ENCODE peak calls at places on chromosomes 5 and 9, in nine cellular contexts. One of them, this sample, is unnamed. For H3K4me1, the result is how much of the 10 kb centered on the place peaks cover.

GRCh38 chr5:28779161-28779754 is 1740.9 kb upstream of the CDH9 start:
- DNase-seq in IMR-90: no peak
- DNase-seq in right lobe of liver: no peak
- DNase-seq in stomach: no peak
- DNase-seq in HepG2: no peak
- DNase-seq in esophagus squamous epithelium: no peak
- DNase-seq in A549: peak
- DNase-seq in adrenal gland: no peak
- DNase-seq in H1: no peak
- DNase-seq in this sample: no peak

GRCh38 chr5:3321923-3322322 is 273.7 kb upstream of the IRX1 start:
- DNase-seq in IMR-90: no peak
- DNase-seq in right lobe of liver: no peak
- DNase-seq in stomach: no peak
- DNase-seq in HepG2: no peak
- DNase-seq in esophagus squamous epithelium: no peak
- DNase-seq in A549: no peak
- DNase-seq in adrenal gland: no peak
- DNase-seq in H1: no peak
- DNase-seq in this sample: no peak

GRCh38 chr5:132065351-132065937 is 5.0 kb downstream of the IL3 start:
- DNase-seq in IMR-90: peak
- DNase-seq in right lobe of liver: no peak
- DNase-seq in stomach: peak
- DNase-seq in HepG2: peak
- DNase-seq in esophagus squamous epithelium: no peak
- DNase-seq in A549: peak
- DNase-seq in adrenal gland: peak
- DNase-seq in H1: peak
- DNase-seq in this sample: peak

GRCh38 chr5:148002471-148002870 is 61.3 kb upstream of the SPINK5 start:
- DNase-seq in IMR-90: no peak
- DNase-seq in right lobe of liver: no peak
- DNase-seq in stomach: no peak
- DNase-seq in HepG2: no peak
- DNase-seq in esophagus squamous epithelium: no peak
- DNase-seq in A549: no peak
- DNase-seq in adrenal gland: no peak
- DNase-seq in H1: no peak
- DNase-seq in this sample: no peak

GRCh38 chr9:89351584-89351983 is 33.3 kb downstream of the SECISBP2 start:
- DNase-seq in IMR-90: no peak
- DNase-seq in right lobe of liver: peak
- DNase-seq in stomach: no peak
- DNase-seq in HepG2: no peak
- DNase-seq in esophagus squamous epithelium: no peak
- DNase-seq in A549: no peak
- DNase-seq in adrenal gland: no peak
- DNase-seq in H1: no peak
- DNase-seq in this sample: no peak

GRCh38 chr5:107666051-107666655 is 4.6 kb downstream of the EFNA5 start:
- DNase-seq in IMR-90: no peak
- DNase-seq in right lobe of liver: no peak
- DNase-seq in stomach: no peak
- DNase-seq in HepG2: no peak
- DNase-seq in esophagus squamous epithelium: no peak
- DNase-seq in A549: no peak
- DNase-seq in adrenal gland: no peak
- DNase-seq in H1: no peak
- DNase-seq in this sample: no peak

GRCh38 chr5:149166128-149166527 is 24.8 kb downstream of the ABLIM3 start:
- DNase-seq in IMR-90: peak
- DNase-seq in right lobe of liver: no peak
- DNase-seq in stomach: no peak
- DNase-seq in HepG2: no peak
- DNase-seq in esophagus squamous epithelium: no peak
- DNase-seq in A549: no peak
- DNase-seq in adrenal gland: no peak
- DNase-seq in H1: no peak
- DNase-seq in this sample: no peak

GRCh38 chr5:74903165-74903787 is 37.1 kb upstream of the FAM169A start:
- DNase-seq in IMR-90: no peak
- DNase-seq in right lobe of liver: peak
- DNase-seq in stomach: peak
- DNase-seq in HepG2: peak
- DNase-seq in esophagus squamous epithelium: no peak
- DNase-seq in A549: peak
- DNase-seq in adrenal gland: peak
- DNase-seq in H1: peak
- DNase-seq in this sample: no peak

GRCh38 chr5:122978068-122978467 is 58.5 kb downstream of the PPIC start:
- DNase-seq in IMR-90: no peak
- DNase-seq in right lobe of liver: no peak
- DNase-seq in stomach: no peak
- DNase-seq in HepG2: no peak
- DNase-seq in esophagus squamous epithelium: no peak
- DNase-seq in A549: no peak
- DNase-seq in adrenal gland: no peak
- DNase-seq in H1: no peak
- DNase-seq in this sample: no peak

GRCh38 chr9:98575379-98576346 is 133.1 kb downstream of the GABBR2 start:
- DNase-seq in IMR-90: peak
- DNase-seq in right lobe of liver: no peak
- DNase-seq in stomach: peak
- DNase-seq in HepG2: no peak
- DNase-seq in esophagus squamous epithelium: no peak
- DNase-seq in A549: peak
- DNase-seq in adrenal gland: no peak
- DNase-seq in H1: no peak
- DNase-seq in this sample: no peak

GRCh38 chr9:83041771-83042170 is 21.2 kb downstream of the RASEF start:
- DNase-seq in IMR-90: peak
- DNase-seq in right lobe of liver: no peak
- DNase-seq in stomach: no peak
- DNase-seq in HepG2: no peak
- DNase-seq in esophagus squamous epithelium: no peak
- DNase-seq in A549: peak
- DNase-seq in adrenal gland: no peak
- DNase-seq in H1: no peak
- DNase-seq in this sample: no peak

GRCh38 chr9:108682191-108682590 is 173.6 kb downstream of the ACTL7B start:
- DNase-seq in IMR-90: no peak
- DNase-seq in right lobe of liver: no peak
- DNase-seq in stomach: no peak
- DNase-seq in HepG2: no peak
- DNase-seq in esophagus squamous epithelium: no peak
- DNase-seq in A549: no peak
- DNase-seq in adrenal gland: no peak
- DNase-seq in H1: no peak
- DNase-seq in this sample: no peak

GRCh38 chr9:72145093-72145492 is 4.1 kb upstream of the GDA start:
- DNase-seq in IMR-90: no peak
- DNase-seq in right lobe of liver: no peak
- DNase-seq in stomach: no peak
- DNase-seq in HepG2: no peak
- DNase-seq in esophagus squamous epithelium: no peak
- DNase-seq in A549: no peak
- DNase-seq in adrenal gland: no peak
- DNase-seq in H1: no peak
- DNase-seq in this sample: no peak

DNA sequence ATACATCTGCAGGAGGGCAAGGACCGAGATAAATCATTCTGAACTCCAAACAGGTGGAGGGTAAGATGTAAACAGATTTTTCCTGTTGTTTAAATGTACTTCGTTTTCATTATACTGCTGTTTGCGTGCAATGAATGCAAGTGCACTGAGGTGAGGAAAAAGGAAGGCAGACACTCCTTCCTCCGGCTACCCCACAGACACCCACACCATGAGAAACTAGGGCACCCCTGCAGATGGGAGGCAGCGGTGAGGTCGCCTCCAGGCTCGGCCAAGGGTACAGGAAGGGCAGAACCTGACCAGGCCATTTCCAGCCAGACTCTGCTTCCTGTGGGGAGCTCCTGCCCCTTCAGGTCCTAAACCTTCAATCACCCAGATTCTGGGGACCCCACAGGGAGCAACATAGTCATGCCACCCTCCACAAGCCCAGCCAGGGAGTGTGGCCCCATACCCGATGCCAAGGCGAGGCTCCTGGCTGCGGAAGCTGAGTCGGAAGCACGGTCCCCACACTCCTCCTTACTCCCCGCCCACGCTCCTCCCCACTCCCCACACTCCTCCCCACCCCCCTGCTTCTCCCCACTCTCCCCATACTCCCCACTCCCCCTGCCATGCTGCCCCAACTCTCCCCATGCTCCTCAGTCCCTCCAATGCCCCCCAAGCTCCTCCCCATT is 37.1 kb downstream of the VAV2 start:
- DNase-seq in IMR-90: no peak
- DNase-seq in right lobe of liver: no peak
- DNase-seq in stomach: no peak
- DNase-seq in HepG2: no peak
- DNase-seq in esophagus squamous epithelium: no peak
- DNase-seq in A549: no peak
- DNase-seq in adrenal gland: no peak
- DNase-seq in H1: no peak
- DNase-seq in this sample: peak
- TF ChIP-seq POLR2A in IMR-90: no peak
- TF ChIP-seq POLR2A in right lobe of liver: no peak
- TF ChIP-seq POLR2A in stomach: no peak
- TF ChIP-seq POLR2A in HepG2: no peak
- TF ChIP-seq POLR2A in esophagus squamous epithelium: no peak
- TF ChIP-seq POLR2A in A549: no peak
- TF ChIP-seq POLR2A in adrenal gland: no peak
- TF ChIP-seq POLR2A in H1: no peak
- TF ChIP-seq POLR2A in this sample: no peak

GRCh38 chr9:17121264-17121663 is 13.6 kb upstream of the CNTLN start:
- DNase-seq in IMR-90: no peak
- DNase-seq in right lobe of liver: no peak
- DNase-seq in stomach: no peak
- DNase-seq in HepG2: no peak
- DNase-seq in esophagus squamous epithelium: no peak
- DNase-seq in A549: no peak
- DNase-seq in adrenal gland: no peak
- DNase-seq in H1: no peak
- DNase-seq in this sample: no peak
- H3K4me1 ChIP-seq in IMR-90: under half
- H3K4me1 ChIP-seq in right lobe of liver: under half
- H3K4me1 ChIP-seq in stomach: under half
- H3K4me1 ChIP-seq in HepG2: under half
- H3K4me1 ChIP-seq in esophagus squamous epithelium: under half
- H3K4me1 ChIP-seq in A549: under half
- H3K4me1 ChIP-seq in adrenal gland: under half
- H3K4me1 ChIP-seq in H1: under half
- H3K4me1 ChIP-seq in this sample: under half

DNA sequence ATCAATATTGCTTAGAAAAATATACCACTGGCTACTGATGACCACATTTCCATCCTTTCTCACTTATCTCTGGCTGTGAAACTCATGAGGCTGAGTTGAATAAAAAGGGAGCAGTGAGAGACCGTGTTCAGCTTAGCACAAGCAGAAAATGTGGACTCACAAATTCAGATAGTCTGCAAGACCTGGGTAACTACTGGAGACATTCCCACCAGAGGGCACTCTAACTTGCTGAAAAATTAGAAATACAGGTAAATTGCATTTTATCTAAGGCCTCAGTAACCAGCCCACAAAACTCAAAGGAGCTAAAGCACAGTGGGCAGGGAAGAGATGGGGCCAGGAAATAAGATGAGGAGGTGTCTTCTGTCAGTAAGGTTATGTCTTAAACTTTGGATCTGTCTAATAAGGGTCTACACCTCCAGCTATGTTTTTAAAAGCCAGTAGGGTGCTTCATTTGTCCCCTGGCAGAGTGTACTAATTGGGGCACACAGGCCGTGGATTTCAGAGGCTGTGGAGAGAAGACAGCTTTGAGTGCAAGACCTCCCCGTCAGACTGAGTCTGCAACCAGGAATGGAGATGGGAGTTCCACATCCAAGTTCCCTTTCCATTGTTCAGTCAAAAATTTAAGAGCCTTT is 8.7 kb upstream of the NDUFB6 start:
- DNase-seq in IMR-90: peak
- DNase-seq in right lobe of liver: no peak
- DNase-seq in stomach: no peak
- DNase-seq in HepG2: peak
- DNase-seq in esophagus squamous epithelium: no peak
- DNase-seq in A549: peak
- DNase-seq in adrenal gland: no peak
- DNase-seq in H1: peak
- DNase-seq in this sample: no peak
- TF ChIP-seq CTCF in IMR-90: peak
- TF ChIP-seq CTCF in right lobe of liver: peak
- TF ChIP-seq CTCF in stomach: no peak
- TF ChIP-seq CTCF in HepG2: peak
- TF ChIP-seq CTCF in esophagus squamous epithelium: peak
- TF ChIP-seq CTCF in A549: peak
- TF ChIP-seq CTCF in adrenal gland: peak
- TF ChIP-seq CTCF in H1: no peak
- TF ChIP-seq CTCF in this sample: peak

GRCh38 chr9:33225319-33226152 is 14.4 kb upstream of the SPINK4 start:
- DNase-seq in IMR-90: peak
- DNase-seq in right lobe of liver: peak
- DNase-seq in stomach: peak
- DNase-seq in HepG2: peak
- DNase-seq in esophagus squamous epithelium: no peak
- DNase-seq in A549: peak
- DNase-seq in adrenal gland: peak
- DNase-seq in H1: peak
- DNase-seq in this sample: peak
- TF ChIP-seq POLR2A in IMR-90: no peak
- TF ChIP-seq POLR2A in right lobe of liver: no peak
- TF ChIP-seq POLR2A in stomach: no peak
- TF ChIP-seq POLR2A in HepG2: no peak
- TF ChIP-seq POLR2A in esophagus squamous epithelium: no peak
- TF ChIP-seq POLR2A in A549: no peak
- TF ChIP-seq POLR2A in adrenal gland: no peak
- TF ChIP-seq POLR2A in H1: no peak
- TF ChIP-seq POLR2A in this sample: no peak

DNA sequence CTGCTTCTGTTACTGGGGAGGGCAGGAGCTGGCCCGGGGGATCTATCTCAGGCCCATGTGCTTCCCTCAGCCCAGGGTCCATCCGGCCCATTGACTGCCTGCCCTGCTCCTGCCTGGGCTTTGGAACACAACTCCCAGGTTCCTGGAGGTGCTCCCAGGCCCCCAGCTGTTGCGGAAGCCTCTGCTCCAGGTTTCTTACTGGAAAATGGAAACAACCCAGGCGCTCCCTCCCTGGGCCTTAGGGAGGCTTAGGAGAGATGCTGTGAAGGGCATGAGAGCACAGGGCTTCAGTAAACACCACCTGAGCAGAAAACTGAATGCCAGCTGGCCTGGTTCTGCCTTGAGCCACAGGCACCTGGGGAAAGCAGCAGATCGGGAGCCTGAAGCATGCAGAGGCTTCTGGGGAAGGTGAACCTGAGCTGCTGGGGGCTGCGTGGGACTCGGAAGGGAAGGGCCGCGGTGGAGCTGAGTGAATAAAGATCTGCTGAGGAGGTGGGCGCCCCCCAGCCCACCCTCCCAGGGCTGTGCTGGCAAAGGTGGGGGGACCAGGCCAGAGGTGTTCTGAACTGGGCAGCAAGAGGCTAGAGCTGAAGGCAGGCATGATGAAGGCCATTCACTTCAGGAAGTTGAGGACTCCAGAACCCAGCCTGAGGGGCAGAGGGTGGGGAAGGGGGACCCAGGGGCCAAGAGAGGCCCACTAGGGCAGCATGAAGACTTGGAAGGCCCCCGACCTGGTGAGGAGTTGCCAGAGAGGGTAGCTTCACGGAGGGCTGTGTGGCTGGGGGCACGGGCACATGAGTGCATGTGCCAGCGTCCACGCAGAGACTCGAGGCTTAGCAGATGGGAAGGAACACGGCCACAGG is 64.8 kb downstream of the SHB start:
- DNase-seq in IMR-90: no peak
- DNase-seq in right lobe of liver: no peak
- DNase-seq in stomach: no peak
- DNase-seq in HepG2: no peak
- DNase-seq in esophagus squamous epithelium: no peak
- DNase-seq in A549: no peak
- DNase-seq in adrenal gland: no peak
- DNase-seq in H1: no peak
- DNase-seq in this sample: no peak
- H3K4me1 ChIP-seq in IMR-90: half or more
- H3K4me1 ChIP-seq in right lobe of liver: under half
- H3K4me1 ChIP-seq in stomach: under half
- H3K4me1 ChIP-seq in HepG2: under half
- H3K4me1 ChIP-seq in esophagus squamous epithelium: half or more
- H3K4me1 ChIP-seq in A549: half or more
- H3K4me1 ChIP-seq in adrenal gland: under half
- H3K4me1 ChIP-seq in H1: under half
- H3K4me1 ChIP-seq in this sample: half or more

This sample was measured in heart left ventricle.